ENCODE peak calls at places on chromosomes 16 and 17, in nine cellular contexts. One of them, this sample, is unnamed.
A peak's percentile ranks its signal among the peaks of the same experiment; 100 is the strongest.

GRCh38 chr16:54501797-54502196 is 215.2 kb upstream of the IRX3 start:
- DNase-seq in heart left ventricle: no peak
- DNase-seq in lower leg skin: no peak
- DNase-seq in suprapubic skin: no peak
- DNase-seq in kidney: no peak
- DNase-seq in cardiac muscle cell: no peak
- DNase-seq in pancreas: no peak
- DNase-seq in thoracic aorta: no peak
- DNase-seq in ovary: no peak
- DNase-seq in this sample: no peak

GRCh38 chr16:28317040-28317880 is 24.9 kb downstream of the SBK1 start:
- DNase-seq in heart left ventricle: peak; percentile 79
- DNase-seq in lower leg skin: no peak
- DNase-seq in kidney: peak; percentile 80
- DNase-seq in pancreas: no peak
- DNase-seq in suprapubic skin: no peak
- DNase-seq in cardiac muscle cell: peak; percentile 63
- DNase-seq in ovary: peak; percentile 41
- DNase-seq in thoracic aorta: no peak
- DNase-seq in this sample: no peak

GRCh38 chr17:80026359-80027042 is 9.2 kb downstream of the TBC1D16 start:
- DNase-seq in ovary: no peak
- DNase-seq in lower leg skin: peak; percentile 51
- DNase-seq in pancreas: peak; percentile 51
- DNase-seq in cardiac muscle cell: no peak
- DNase-seq in kidney: no peak
- DNase-seq in heart left ventricle: no peak
- DNase-seq in thoracic aorta: no peak
- DNase-seq in suprapubic skin: no peak
- DNase-seq in this sample: no peak

GRCh38 chr17:65864409-65864808 is 303.0 kb upstream of the AXIN2 start:
- DNase-seq in cardiac muscle cell: no peak
- DNase-seq in heart left ventricle: no peak
- DNase-seq in pancreas: no peak
- DNase-seq in lower leg skin: no peak
- DNase-seq in thoracic aorta: no peak
- DNase-seq in suprapubic skin: no peak
- DNase-seq in kidney: no peak
- DNase-seq in ovary: no peak
- DNase-seq in this sample: no peak

GRCh38 chr17:44221072-44221861 is 1.8 kb upstream of the UBTF start:
- DNase-seq in cardiac muscle cell: peak; percentile 92
- DNase-seq in heart left ventricle: peak; percentile 91
- DNase-seq in suprapubic skin: peak; percentile 92
- DNase-seq in lower leg skin: peak; percentile 77
- DNase-seq in kidney: peak; percentile 93
- DNase-seq in ovary: peak; percentile 76
- DNase-seq in pancreas: peak; percentile 80
- DNase-seq in thoracic aorta: no peak
- DNase-seq in this sample: no peak

GRCh38 chr17:30229012-30229411 is 6.5 kb downstream of the SLC6A4 start:
- DNase-seq in kidney: no peak
- DNase-seq in pancreas: no peak
- DNase-seq in thoracic aorta: no peak
- DNase-seq in suprapubic skin: no peak
- DNase-seq in cardiac muscle cell: no peak
- DNase-seq in heart left ventricle: no peak
- DNase-seq in ovary: no peak
- DNase-seq in lower leg skin: no peak
- DNase-seq in this sample: no peak

GRCh38 chr16:1960665-1961630 is 1.6 kb downstream of the NDUFB10 start:
- DNase-seq in ovary: no peak
- DNase-seq in heart left ventricle: no peak
- DNase-seq in kidney: no peak
- DNase-seq in pancreas: no peak
- DNase-seq in lower leg skin: no peak
- DNase-seq in thoracic aorta: no peak
- DNase-seq in cardiac muscle cell: no peak
- DNase-seq in suprapubic skin: no peak
- DNase-seq in this sample: peak; percentile 46

GRCh38 chr17:7445011-7445927 is at the start of gene CHRNB1:
- DNase-seq in lower leg skin: peak; percentile 64
- DNase-seq in heart left ventricle: peak; percentile 89
- DNase-seq in kidney: peak; percentile 93
- DNase-seq in pancreas: peak; percentile 85
- DNase-seq in ovary: no peak
- DNase-seq in cardiac muscle cell: peak; percentile 93
- DNase-seq in suprapubic skin: peak; percentile 86
- DNase-seq in thoracic aorta: no peak
- DNase-seq in this sample: no peak

GRCh38 chr17:39092672-39093250 is 58.7 kb downstream of the PLXDC1 start:
- DNase-seq in ovary: no peak
- DNase-seq in pancreas: no peak
- DNase-seq in heart left ventricle: no peak
- DNase-seq in suprapubic skin: no peak
- DNase-seq in lower leg skin: no peak
- DNase-seq in kidney: no peak
- DNase-seq in cardiac muscle cell: no peak
- DNase-seq in thoracic aorta: no peak
- DNase-seq in this sample: no peak

GRCh38 chr17:82831818-82832200 is 8.0 kb downstream of the ZNF750 start:
- DNase-seq in kidney: peak; percentile 69
- DNase-seq in thoracic aorta: no peak
- DNase-seq in heart left ventricle: no peak
- DNase-seq in ovary: peak; percentile 23
- DNase-seq in cardiac muscle cell: no peak
- DNase-seq in lower leg skin: no peak
- DNase-seq in suprapubic skin: no peak
- DNase-seq in pancreas: no peak
- DNase-seq in this sample: no peak

GRCh38 chr16:11374255-11374654 is 29.0 kb downstream of the RMI2 start:
- DNase-seq in suprapubic skin: no peak
- DNase-seq in heart left ventricle: no peak
- DNase-seq in kidney: no peak
- DNase-seq in lower leg skin: no peak
- DNase-seq in thoracic aorta: no peak
- DNase-seq in ovary: no peak
- DNase-seq in cardiac muscle cell: no peak
- DNase-seq in pancreas: no peak
- DNase-seq in this sample: no peak

GRCh38 chr16:75262104-75262799 is 10.8 kb upstream of the BCAR1 start:
- DNase-seq in heart left ventricle: peak; percentile 70
- DNase-seq in pancreas: no peak
- DNase-seq in cardiac muscle cell: no peak
- DNase-seq in ovary: peak; percentile 74
- DNase-seq in lower leg skin: no peak
- DNase-seq in kidney: peak; percentile 74
- DNase-seq in thoracic aorta: no peak
- DNase-seq in suprapubic skin: no peak
- DNase-seq in this sample: no peak

GRCh38 chr17:37541880-37542675 is 52.4 kb downstream of the DUSP14 start:
- DNase-seq in kidney: no peak
- DNase-seq in suprapubic skin: no peak
- DNase-seq in thoracic aorta: no peak
- DNase-seq in ovary: no peak
- DNase-seq in pancreas: no peak
- DNase-seq in cardiac muscle cell: no peak
- DNase-seq in heart left ventricle: no peak
- DNase-seq in lower leg skin: no peak
- DNase-seq in this sample: no peak

GRCh38 chr17:27545562-27546229 is 85.3 kb upstream of the LGALS9 start:
- DNase-seq in pancreas: peak; percentile 81
- DNase-seq in thoracic aorta: no peak
- DNase-seq in suprapubic skin: no peak
- DNase-seq in kidney: no peak
- DNase-seq in cardiac muscle cell: no peak
- DNase-seq in lower leg skin: no peak
- DNase-seq in heart left ventricle: no peak
- DNase-seq in ovary: no peak
- DNase-seq in this sample: no peak

DNA sequence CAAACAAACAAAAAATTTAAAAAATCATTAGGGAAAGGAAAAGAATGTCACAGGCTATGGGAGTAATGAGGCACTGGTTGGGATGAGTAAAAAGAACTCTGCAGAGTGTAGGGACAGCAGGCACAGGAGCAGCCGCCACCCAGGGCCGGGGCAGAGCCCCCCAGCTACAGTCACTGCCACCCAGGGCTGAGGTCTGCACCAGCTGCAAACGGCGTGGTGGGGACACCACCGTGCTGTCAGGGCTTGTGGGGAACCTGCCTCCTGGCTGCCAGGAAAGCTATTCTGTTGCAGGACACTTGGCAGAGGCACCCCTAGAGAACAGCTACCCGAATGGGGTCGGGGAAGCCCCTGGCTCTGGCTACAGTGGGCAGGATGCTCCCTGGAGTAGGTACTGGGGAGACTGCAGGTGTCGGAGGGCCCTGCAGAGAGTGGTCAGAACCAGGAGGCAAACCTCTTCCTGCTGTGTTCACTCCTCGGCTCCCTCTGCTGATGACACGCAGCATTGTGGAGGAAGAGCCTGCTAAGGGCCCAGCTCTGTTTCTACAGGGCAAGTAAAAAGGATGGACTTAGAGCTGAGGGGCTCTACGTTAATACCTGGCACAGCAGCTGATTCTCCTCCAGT is 32.3 kb upstream of the CAPN15 start:
- DNase-seq in cardiac muscle cell: peak; percentile 29
- DNase-seq in ovary: no peak
- DNase-seq in pancreas: no peak
- DNase-seq in kidney: peak; percentile 45
- DNase-seq in thoracic aorta: no peak
- DNase-seq in suprapubic skin: no peak
- DNase-seq in heart left ventricle: no peak
- DNase-seq in lower leg skin: no peak
- DNase-seq in this sample: no peak
- TF ChIP-seq CTCF in cardiac muscle cell: peak; percentile 60
- TF ChIP-seq CTCF in ovary: no peak
- TF ChIP-seq CTCF in pancreas: no peak
- TF ChIP-seq CTCF in kidney: peak; percentile 27
- TF ChIP-seq CTCF in thoracic aorta: no peak
- TF ChIP-seq CTCF in suprapubic skin: no peak
- TF ChIP-seq CTCF in heart left ventricle: peak; percentile 31
- TF ChIP-seq CTCF in lower leg skin: no peak
- TF ChIP-seq CTCF in this sample: peak; percentile 62

GRCh38 chr16:77435240-77435819 is 496 bp upstream of the ADAMTS18 start:
- DNase-seq in ovary: no peak
- DNase-seq in lower leg skin: no peak
- DNase-seq in suprapubic skin: no peak
- DNase-seq in thoracic aorta: no peak
- DNase-seq in heart left ventricle: no peak
- DNase-seq in cardiac muscle cell: no peak
- DNase-seq in kidney: no peak
- DNase-seq in pancreas: no peak
- DNase-seq in this sample: no peak
- H3K4me3 ChIP-seq in ovary: no peak overlapping the region
- H3K4me3 ChIP-seq in lower leg skin: no peak overlapping the region
- H3K4me3 ChIP-seq in suprapubic skin: peak overlapping the region; percentile 35
- H3K4me3 ChIP-seq in thoracic aorta: no peak overlapping the region
- H3K4me3 ChIP-seq in heart left ventricle: no peak overlapping the region
- H3K4me3 ChIP-seq in cardiac muscle cell: peak overlapping the region; percentile 40
- H3K4me3 ChIP-seq in kidney: no peak overlapping the region
- H3K4me3 ChIP-seq in pancreas: no peak overlapping the region
- H3K4me3 ChIP-seq in this sample: no peak overlapping the region

GRCh38 chr17:4733073-4733531 is 1.9 kb downstream of the MED11 start:
- DNase-seq in suprapubic skin: no peak
- DNase-seq in pancreas: no peak
- DNase-seq in lower leg skin: no peak
- DNase-seq in heart left ventricle: no peak
- DNase-seq in cardiac muscle cell: no peak
- DNase-seq in thoracic aorta: no peak
- DNase-seq in ovary: no peak
- DNase-seq in kidney: peak; percentile 53
- DNase-seq in this sample: no peak
- TF ChIP-seq CTCF in suprapubic skin: peak; percentile 20
- TF ChIP-seq CTCF in pancreas: peak; percentile 12
- TF ChIP-seq CTCF in lower leg skin: no peak
- TF ChIP-seq CTCF in heart left ventricle: no peak
- TF ChIP-seq CTCF in cardiac muscle cell: no peak
- TF ChIP-seq CTCF in thoracic aorta: no peak
- TF ChIP-seq CTCF in ovary: no peak
- TF ChIP-seq CTCF in kidney: no peak
- TF ChIP-seq CTCF in this sample: no peak

GRCh38 chr17:71963791-71964190 is 157.0 kb upstream of the SOX9 start:
- DNase-seq in lower leg skin: no peak
- DNase-seq in suprapubic skin: no peak
- DNase-seq in kidney: no peak
- DNase-seq in cardiac muscle cell: no peak
- DNase-seq in thoracic aorta: no peak
- DNase-seq in pancreas: no peak
- DNase-seq in ovary: no peak
- DNase-seq in heart left ventricle: no peak
- DNase-seq in this sample: no peak
- H3K4me3 ChIP-seq in lower leg skin: no peak overlapping the region
- H3K4me3 ChIP-seq in suprapubic skin: no peak overlapping the region
- H3K4me3 ChIP-seq in kidney: no peak overlapping the region
- H3K4me3 ChIP-seq in cardiac muscle cell: no peak overlapping the region
- H3K4me3 ChIP-seq in thoracic aorta: no peak overlapping the region
- H3K4me3 ChIP-seq in pancreas: no peak overlapping the region
- H3K4me3 ChIP-seq in ovary: no peak overlapping the region
- H3K4me3 ChIP-seq in heart left ventricle: no peak overlapping the region
- H3K4me3 ChIP-seq in this sample: no peak overlapping the region

DNA sequence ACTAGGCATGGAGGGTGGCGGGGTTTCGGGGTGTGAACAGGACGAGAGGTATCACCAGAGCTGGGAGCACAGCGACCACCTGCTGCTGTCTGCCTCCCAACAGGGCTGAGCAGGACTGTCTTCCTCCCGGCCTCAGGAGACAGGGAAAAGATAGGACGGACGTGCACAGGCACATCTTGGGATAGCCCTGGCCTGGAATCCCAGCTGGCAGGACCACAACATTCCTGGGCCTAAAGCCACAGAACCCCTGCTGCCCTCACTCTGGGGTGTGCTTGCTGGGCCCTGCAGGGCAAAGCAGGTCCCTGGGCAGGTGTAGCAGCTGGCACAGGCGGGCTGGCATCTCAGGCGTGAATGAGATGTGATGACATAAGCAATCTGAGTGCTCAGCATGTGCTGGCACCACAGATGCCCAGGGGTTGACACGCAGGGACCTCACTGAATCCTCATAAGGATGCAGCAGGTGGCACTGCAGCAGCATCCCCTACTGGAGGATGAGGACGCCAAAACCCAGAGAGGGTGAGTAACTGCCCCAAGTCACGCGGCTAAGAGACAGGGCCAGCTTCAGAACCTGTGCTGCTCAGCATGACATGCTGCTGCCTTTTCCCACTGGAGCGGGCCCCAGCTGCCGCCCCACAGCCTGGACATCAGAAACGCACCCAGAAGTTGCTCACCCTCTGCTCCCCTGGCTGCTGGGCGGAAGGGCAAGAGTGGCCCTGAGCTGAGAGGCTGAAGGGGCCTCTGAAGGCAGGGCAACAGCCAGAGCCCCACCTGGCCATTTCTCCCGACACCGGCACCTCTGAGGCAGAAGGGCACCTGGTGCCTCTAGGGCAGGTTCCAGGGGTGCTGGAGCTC is 7.1 kb downstream of the CORO7 start:
- DNase-seq in suprapubic skin: no peak
- DNase-seq in kidney: peak; percentile 66
- DNase-seq in heart left ventricle: no peak
- DNase-seq in ovary: no peak
- DNase-seq in pancreas: no peak
- DNase-seq in cardiac muscle cell: no peak
- DNase-seq in lower leg skin: no peak
- DNase-seq in thoracic aorta: no peak
- DNase-seq in this sample: no peak
- TF ChIP-seq CTCF in suprapubic skin: no peak
- TF ChIP-seq CTCF in kidney: no peak
- TF ChIP-seq CTCF in heart left ventricle: peak; percentile 7
- TF ChIP-seq CTCF in ovary: no peak
- TF ChIP-seq CTCF in pancreas: no peak
- TF ChIP-seq CTCF in cardiac muscle cell: no peak
- TF ChIP-seq CTCF in lower leg skin: no peak
- TF ChIP-seq CTCF in thoracic aorta: no peak
- TF ChIP-seq CTCF in this sample: peak; percentile 14

GRCh38 chr16:88790312-88791150 is 5.5 kb upstream of the PIEZO1 start:
- DNase-seq in lower leg skin: no peak
- DNase-seq in thoracic aorta: no peak
- DNase-seq in ovary: no peak
- DNase-seq in heart left ventricle: no peak
- DNase-seq in cardiac muscle cell: no peak
- DNase-seq in pancreas: no peak
- DNase-seq in kidney: no peak
- DNase-seq in suprapubic skin: no peak
- DNase-seq in this sample: no peak
- H3K4me3 ChIP-seq in lower leg skin: no peak overlapping the region
- H3K4me3 ChIP-seq in thoracic aorta: peak overlapping the region; percentile 11
- H3K4me3 ChIP-seq in ovary: no peak overlapping the region
- H3K4me3 ChIP-seq in heart left ventricle: no peak overlapping the region
- H3K4me3 ChIP-seq in cardiac muscle cell: no peak overlapping the region
- H3K4me3 ChIP-seq in pancreas: no peak overlapping the region
- H3K4me3 ChIP-seq in kidney: no peak overlapping the region
- H3K4me3 ChIP-seq in suprapubic skin: no peak overlapping the region
- H3K4me3 ChIP-seq in this sample: no peak overlapping the region